ENCODE peak calls at places on chromosomes 1 and 21, in ten cellular contexts. A is A549, S is suprapubic skin, D is stomach, L is heart left ventricle, O is Peyer's patch, P is thyroid gland, B is tibial nerve, W is IMR-90, V is esophagus squamous epithelium. Q is an unnamed sample.

GRCh38 chr1:3506943-3507342 is 52.5 kb downstream of the ARHGEF16 start:
- DNase-seq in A (no peak), S (no peak), V (no peak), L (no peak), B (no peak), W (no peak), D (no peak), P (no peak), O (no peak), Q (no peak)

GRCh38 chr1:227894306-227894721 is 53.4 kb downstream of the WNT9A start:
- DNase-seq in L (no peak), B (no peak), S (peak; percentile 36), D (peak; percentile 18), O (no peak), W (no peak), A (no peak), V (no peak), P (peak; percentile 0), Q (peak; percentile 1)

GRCh38 chr1:53511323-53511932 is 52.2 kb downstream of the DMRTB1 start:
- DNase-seq in P (no peak), O (no peak), A (no peak), L (no peak), W (no peak), B (no peak), D (no peak), S (no peak), V (no peak), Q (no peak)

GRCh38 chr21:39604951-39605350 is 7.8 kb upstream of the B3GALT5 start:
- DNase-seq in B (no peak), O (no peak), W (no peak), V (no peak), S (no peak), L (no peak), D (no peak), P (no peak), A (no peak), Q (no peak)

GRCh38 chr1:223421676-223422075 is 28.5 kb downstream of the CCDC185 start:
- DNase-seq in A (no peak), L (no peak), S (no peak), W (peak; percentile 12), B (no peak), D (no peak), P (no peak), V (no peak), O (no peak), Q (no peak)

GRCh38 chr1:234292548-234292947 is 80.7 kb upstream of the COA6 start:
- DNase-seq in B (no peak), V (no peak), O (no peak), S (no peak), A (no peak), P (no peak), L (no peak), W (no peak), D (no peak), Q (no peak)

GRCh38 chr1:33768821-33769220 is 95.1 kb upstream of the HMGB4 start:
- DNase-seq in B (no peak), S (no peak), A (no peak), P (no peak), V (no peak), W (no peak), O (no peak), L (no peak), D (no peak), Q (no peak)

GRCh38 chr1:68181165-68181556 is 51.2 kb downstream of the WLS start:
- DNase-seq in O (no peak), P (no peak), S (no peak), W (no peak), D (no peak), B (no peak), V (no peak), A (no peak), L (no peak), Q (no peak)

GRCh38 chr1:45299981-45300668 is 26.6 kb upstream of the HPDL start:
- DNase-seq in S (no peak), D (peak; percentile 43), A (peak; percentile 73), O (no peak), L (peak; percentile 34), W (peak; percentile 84), P (peak; percentile 53), V (no peak), B (peak; percentile 23), Q (peak; percentile 31)

GRCh38 chr1:229942508-229942907 is 124.5 kb upstream of the GALNT2 start:
- DNase-seq in D (no peak), B (no peak), S (no peak), P (no peak), V (no peak), W (no peak), A (no peak), O (no peak), L (peak; percentile 11), Q (no peak)

GRCh38 chr1:209657140-209657879 is 5.1 kb upstream of the LAMB3 start:
- DNase-seq in W (no peak), S (no peak), L (no peak), D (no peak), B (no peak), O (no peak), V (no peak), P (no peak), A (no peak), Q (no peak)

GRCh38 chr1:241357366-241358305 is 631 bp upstream of the RGS7 start:
- DNase-seq in A (no peak), D (no peak), O (no peak), L (no peak), W (no peak), B (no peak), V (no peak), P (no peak), S (no peak), Q (no peak)

GRCh38 chr1:112396668-112397025 is 633 bp downstream of the CTTNBP2NL start:
- DNase-seq in B (no peak), O (no peak), W (peak; percentile 21), L (no peak), A (no peak), V (no peak), D (no peak), P (no peak), S (no peak), Q (no peak)

GRCh38 chr1:25664800-25665199 is 48.2 kb downstream of the MAN1C1 start:
- DNase-seq in A (no peak), P (no peak), L (no peak), V (no peak), W (no peak), S (no peak), B (no peak), O (no peak), D (no peak), Q (no peak)

GRCh38 chr21:41973861-41974751 is 20.3 kb upstream of the C2CD2 start:
- DNase-seq in V (no peak), W (peak; percentile 5), L (peak; percentile 70), A (peak; percentile 23), O (no peak), D (peak; percentile 22), B (peak; percentile 4), P (no peak), S (no peak), Q (no peak)

GRCh38 chr1:210739627-210740026 is 394.3 kb downstream of the KCNH1 start:
- DNase-seq in W (peak; percentile 7), A (no peak), L (no peak), B (no peak), D (no peak), S (no peak), O (no peak), P (no peak), V (no peak), Q (no peak)

GRCh38 chr1:47554901-47555300 is 117.1 kb downstream of the FOXD2 start:
- DNase-seq in A (no peak), W (peak; percentile 17), O (no peak), S (no peak), B (peak; percentile 45), L (no peak), V (no peak), D (no peak), P (no peak), Q (no peak)

GRCh38 chr1:212070720-212071302 is 35.3 kb downstream of the DTL start:
- DNase-seq in V (no peak), W (peak; percentile 70), S (no peak), L (no peak), O (no peak), B (no peak), P (no peak), D (no peak), A (peak; percentile 43), Q (no peak)

GRCh38 chr1:115492019-115492595 is 149.7 kb upstream of the VANGL1 start:
- DNase-seq in P (no peak), L (no peak), O (no peak), S (no peak), V (no peak), A (no peak), B (no peak), W (no peak), D (no peak), Q (no peak)

GRCh38 chr1:53728196-53728595 is 10.8 kb downstream of the GLIS1 start:
- DNase-seq in W (no peak), P (no peak), O (no peak), V (no peak), L (no peak), A (no peak), B (no peak), S (no peak), D (no peak), Q (no peak)

GRCh38 chr1:76766381-76766780 is 100.9 kb upstream of the ST6GALNAC5 start:
- DNase-seq in V (no peak), P (no peak), B (no peak), A (no peak), D (no peak), L (no peak), O (no peak), S (no peak), W (no peak), Q (no peak)
- H3K27ac ChIP-seq in V (no peak overlapping the region), P (no peak overlapping the region), B (no peak overlapping the region), A (no peak overlapping the region), D (no peak overlapping the region), L (no peak overlapping the region), O (no peak overlapping the region), S (no peak overlapping the region), W (no peak overlapping the region), Q (no peak overlapping the region)

GRCh38 chr1:20786310-20787099 is 602 bp downstream of the HP1BP3 start:
- DNase-seq in L (peak; percentile 95), S (peak; percentile 95), D (peak; percentile 95), O (peak; percentile 97), P (peak; percentile 94), V (peak; percentile 62), A (peak; percentile 95), W (peak; percentile 92), B (peak; percentile 85), Q (peak; percentile 96)
- TF ChIP-seq POLR2A in L (peak; percentile 79), S (no peak), D (peak; percentile 23), O (peak; percentile 26), P (peak; percentile 79), V (no peak), A (peak; percentile 68), W (peak; percentile 68), B (peak; percentile 80), Q (peak; percentile 58)

GRCh38 chr1:56516539-56517252 is 62.7 kb downstream of the PLPP3 start:
- DNase-seq in L (no peak), S (no peak), O (no peak), A (no peak), D (peak; percentile 37), W (peak; percentile 65), P (peak; percentile 59), V (no peak), B (no peak), Q (peak; percentile 17)
- H3K27ac ChIP-seq in L (peak overlapping the region; percentile 82), S (peak overlapping the region; percentile 71), O (peak overlapping the region; percentile 72), A (no peak overlapping the region), D (peak overlapping the region; percentile 74), W (no peak overlapping the region), P (peak overlapping the region; percentile 66), V (peak overlapping the region; percentile 73), B (peak overlapping the region; percentile 52), Q (peak overlapping the region; percentile 74)

GRCh38 chr1:52139817-52140540 is 1.9 kb upstream of the ZFYVE9 start:
- DNase-seq in S (no peak), P (no peak), B (no peak), D (no peak), O (no peak), V (no peak), L (no peak), W (peak; percentile 88), A (no peak), Q (no peak)
- TF ChIP-seq POLR2A in S (no peak), P (no peak), B (no peak), D (no peak), O (no peak), V (no peak), L (no peak), W (no peak), A (no peak), Q (no peak)

Q was measured in transverse colon.